ENCODE peak calls at places on chromosomes 4 and X, in seven cellular contexts. One of them, this sample, is unnamed.
A peak's percentile ranks its signal among the peaks of the same experiment; 100 is the strongest.

GRCh38 chrX:37509349-37509748 is 62.1 kb upstream of the LANCL3 start:
- DNase-seq in spleen: no peak
- DNase-seq in A549: no peak
- DNase-seq in suprapubic skin: no peak
- DNase-seq in HepG2: no peak
- DNase-seq in IMR-90: no peak
- DNase-seq in K562: peak; percentile 8
- DNase-seq in this sample: no peak

GRCh38 chr4:14294611-14295010 is 667.1 kb upstream of the BOD1L1 start:
- DNase-seq in spleen: no peak
- DNase-seq in K562: no peak
- DNase-seq in suprapubic skin: no peak
- DNase-seq in IMR-90: peak; percentile 23
- DNase-seq in A549: no peak
- DNase-seq in HepG2: no peak
- DNase-seq in this sample: no peak

GRCh38 chr4:10164877-10165283 is 48.3 kb upstream of the WDR1 start:
- DNase-seq in spleen: no peak
- DNase-seq in HepG2: peak; percentile 14
- DNase-seq in A549: peak; percentile 17
- DNase-seq in K562: peak; percentile 86
- DNase-seq in suprapubic skin: no peak
- DNase-seq in IMR-90: peak; percentile 42
- DNase-seq in this sample: no peak

GRCh38 chr4:143564472-143564871 is 51.0 kb downstream of the SMARCA5 start:
- DNase-seq in K562: no peak
- DNase-seq in HepG2: no peak
- DNase-seq in suprapubic skin: no peak
- DNase-seq in A549: no peak
- DNase-seq in spleen: no peak
- DNase-seq in IMR-90: no peak
- DNase-seq in this sample: no peak

GRCh38 chr4:55636622-55636999 is 513 bp upstream of the NMU start:
- DNase-seq in K562: peak; percentile 52
- DNase-seq in A549: no peak
- DNase-seq in spleen: no peak
- DNase-seq in IMR-90: no peak
- DNase-seq in suprapubic skin: no peak
- DNase-seq in HepG2: no peak
- DNase-seq in this sample: no peak

GRCh38 chrX:116872931-116873330 is 410.2 kb upstream of the CT83 start:
- DNase-seq in spleen: no peak
- DNase-seq in IMR-90: no peak
- DNase-seq in A549: no peak
- DNase-seq in K562: no peak
- DNase-seq in suprapubic skin: no peak
- DNase-seq in HepG2: no peak
- DNase-seq in this sample: no peak

GRCh38 chr4:57114973-57115372 is 4.8 kb upstream of the IGFBP7 start:
- DNase-seq in suprapubic skin: no peak
- DNase-seq in K562: no peak
- DNase-seq in HepG2: no peak
- DNase-seq in A549: no peak
- DNase-seq in spleen: no peak
- DNase-seq in IMR-90: peak; percentile 75
- DNase-seq in this sample: no peak

GRCh38 chrX:114583646-114584433 is at the start of gene HTR2C:
- DNase-seq in suprapubic skin: no peak
- DNase-seq in HepG2: no peak
- DNase-seq in IMR-90: no peak
- DNase-seq in spleen: no peak
- DNase-seq in A549: no peak
- DNase-seq in K562: no peak
- DNase-seq in this sample: no peak

GRCh38 chr4:169582706-169583105 is 29.7 kb downstream of the NEK1 start:
- DNase-seq in spleen: no peak
- DNase-seq in suprapubic skin: no peak
- DNase-seq in K562: no peak
- DNase-seq in HepG2: no peak
- DNase-seq in A549: no peak
- DNase-seq in IMR-90: peak; percentile 60
- DNase-seq in this sample: no peak

GRCh38 chr4:100008048-100008447 is 58.0 kb upstream of the H2AZ1 start:
- DNase-seq in spleen: no peak
- DNase-seq in A549: no peak
- DNase-seq in HepG2: no peak
- DNase-seq in suprapubic skin: no peak
- DNase-seq in K562: no peak
- DNase-seq in IMR-90: peak; percentile 74
- DNase-seq in this sample: no peak

GRCh38 chrX:50097121-50097520 is 103.7 kb downstream of the AKAP4 start:
- DNase-seq in IMR-90: no peak
- DNase-seq in K562: no peak
- DNase-seq in spleen: no peak
- DNase-seq in A549: no peak
- DNase-seq in HepG2: no peak
- DNase-seq in suprapubic skin: no peak
- DNase-seq in this sample: no peak

GRCh38 chr4:154911097-154911496 is 130.0 kb downstream of the RBM46 start:
- DNase-seq in spleen: no peak
- DNase-seq in HepG2: peak; percentile 3
- DNase-seq in K562: no peak
- DNase-seq in A549: no peak
- DNase-seq in IMR-90: peak; percentile 2
- DNase-seq in suprapubic skin: no peak
- DNase-seq in this sample: no peak
- TF ChIP-seq CTCF in spleen: no peak
- TF ChIP-seq CTCF in HepG2: no peak
- TF ChIP-seq CTCF in K562: no peak
- TF ChIP-seq CTCF in A549: no peak
- TF ChIP-seq CTCF in IMR-90: peak; percentile 27
- TF ChIP-seq CTCF in suprapubic skin: no peak
- TF ChIP-seq CTCF in this sample: no peak

GRCh38 chr4:148955926-148956325 is 513.7 kb upstream of the NR3C2 start:
- DNase-seq in IMR-90: peak; percentile 21
- DNase-seq in suprapubic skin: no peak
- DNase-seq in spleen: no peak
- DNase-seq in A549: no peak
- DNase-seq in HepG2: no peak
- DNase-seq in K562: no peak
- DNase-seq in this sample: no peak
- H3K4me3 ChIP-seq in IMR-90: no peak overlapping the region
- H3K4me3 ChIP-seq in suprapubic skin: no peak overlapping the region
- H3K4me3 ChIP-seq in spleen: no peak overlapping the region
- H3K4me3 ChIP-seq in A549: no peak overlapping the region
- H3K4me3 ChIP-seq in HepG2: no peak overlapping the region
- H3K4me3 ChIP-seq in K562: no peak overlapping the region
- H3K4me3 ChIP-seq in this sample: no peak overlapping the region

DNA sequence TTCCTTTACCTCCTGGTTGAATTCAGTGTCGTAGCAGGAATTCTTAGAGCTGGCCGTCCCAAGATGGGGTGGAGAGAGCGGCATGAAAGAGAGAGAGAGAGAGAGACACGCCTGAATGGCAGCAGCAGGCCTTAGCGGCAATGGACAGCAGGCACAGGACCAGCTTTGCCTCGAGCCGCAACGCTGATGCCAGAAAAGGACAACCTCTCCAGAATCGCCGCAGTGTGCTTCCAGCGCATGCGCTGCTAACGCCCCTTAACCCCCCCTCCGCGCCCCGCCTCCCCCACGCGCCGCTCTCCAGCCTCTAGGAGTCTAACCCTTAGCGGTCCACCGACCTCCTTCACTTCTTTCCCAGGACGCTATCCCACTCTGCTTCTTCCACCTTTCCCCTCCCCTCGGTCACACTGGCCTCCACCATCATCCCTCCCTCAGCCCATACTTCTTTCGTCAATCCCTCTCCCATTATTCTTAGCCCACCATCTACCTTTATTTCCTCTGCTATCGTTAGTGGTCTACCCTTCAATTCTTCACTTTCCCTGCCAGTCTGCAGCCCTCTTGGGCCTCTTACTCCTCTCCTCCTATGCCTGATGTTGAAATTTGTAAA is 10.5 kb upstream of the ZCCHC13 start:
- DNase-seq in A549: peak; percentile 76
- DNase-seq in suprapubic skin: peak; percentile 82
- DNase-seq in spleen: peak; percentile 89
- DNase-seq in K562: peak; percentile 83
- DNase-seq in IMR-90: peak; percentile 73
- DNase-seq in HepG2: peak; percentile 52
- DNase-seq in this sample: peak; percentile 95
- TF ChIP-seq POLR2A in A549: peak; percentile 83
- TF ChIP-seq POLR2A in suprapubic skin: no peak
- TF ChIP-seq POLR2A in spleen: no peak
- TF ChIP-seq POLR2A in K562: peak; percentile 41
- TF ChIP-seq POLR2A in IMR-90: no peak
- TF ChIP-seq POLR2A in HepG2: no peak
- TF ChIP-seq POLR2A in this sample: no peak

GRCh38 chrX:94058728-94059382 is 384.8 kb downstream of the FAM133A start:
- DNase-seq in K562: peak; percentile 2
- DNase-seq in A549: no peak
- DNase-seq in IMR-90: no peak
- DNase-seq in suprapubic skin: no peak
- DNase-seq in HepG2: peak; percentile 3
- DNase-seq in spleen: no peak
- DNase-seq in this sample: no peak
- TF ChIP-seq CTCF in K562: no peak
- TF ChIP-seq CTCF in A549: peak; percentile 16
- TF ChIP-seq CTCF in IMR-90: peak; percentile 43
- TF ChIP-seq CTCF in suprapubic skin: peak; percentile 13
- TF ChIP-seq CTCF in HepG2: peak; percentile 38
- TF ChIP-seq CTCF in spleen: no peak
- TF ChIP-seq CTCF in this sample: no peak

GRCh38 chrX:54043084-54043483 is 1.2 kb downstream of the PHF8 start:
- DNase-seq in A549: no peak
- DNase-seq in suprapubic skin: no peak
- DNase-seq in spleen: no peak
- DNase-seq in K562: no peak
- DNase-seq in IMR-90: no peak
- DNase-seq in HepG2: no peak
- DNase-seq in this sample: no peak
- H3K4me3 ChIP-seq in A549: peak overlapping the region; percentile 77
- H3K4me3 ChIP-seq in suprapubic skin: peak overlapping the region; percentile 63
- H3K4me3 ChIP-seq in spleen: peak overlapping the region; percentile 53
- H3K4me3 ChIP-seq in K562: peak overlapping the region; percentile 81
- H3K4me3 ChIP-seq in IMR-90: peak overlapping the region; percentile 100
- H3K4me3 ChIP-seq in HepG2: peak overlapping the region; percentile 79
- H3K4me3 ChIP-seq in this sample: peak overlapping the region; percentile 3

GRCh38 chr4:153467154-153467896 is 1.2 kb downstream of the TMEM131L start:
- DNase-seq in spleen: peak; percentile 97
- DNase-seq in IMR-90: no peak
- DNase-seq in suprapubic skin: no peak
- DNase-seq in A549: peak; percentile 22
- DNase-seq in HepG2: peak; percentile 52
- DNase-seq in K562: peak; percentile 85
- DNase-seq in this sample: no peak
- TF ChIP-seq POLR2A in spleen: no peak
- TF ChIP-seq POLR2A in IMR-90: no peak
- TF ChIP-seq POLR2A in suprapubic skin: no peak
- TF ChIP-seq POLR2A in A549: no peak
- TF ChIP-seq POLR2A in HepG2: no peak
- TF ChIP-seq POLR2A in K562: peak; percentile 41
- TF ChIP-seq POLR2A in this sample: no peak

This sample was measured in lower leg skin.